ENCODE peak calls at places on chromosomes 11 and 22, in five cellular contexts. One of them, this sample, is unnamed.

GRCh38 chr22:22519591-22519990 is 479 bp downstream of the ZNF280A start:
- DNase-seq in pancreas: no peak
- DNase-seq in adipocyte: no peak
- DNase-seq in gastrocnemius medialis: no peak
- DNase-seq in tibial artery: no peak
- DNase-seq in this sample: peak; percentile 17

GRCh38 chr11:119720311-119720710 is 8.7 kb downstream of the NECTIN1 start:
- DNase-seq in pancreas: no peak
- DNase-seq in adipocyte: no peak
- DNase-seq in gastrocnemius medialis: no peak
- DNase-seq in tibial artery: no peak
- DNase-seq in this sample: no peak

GRCh38 chr11:65662247-65662801 is 392 bp downstream of the RELA start:
- DNase-seq in pancreas: no peak
- DNase-seq in adipocyte: peak; percentile 38
- DNase-seq in gastrocnemius medialis: no peak
- DNase-seq in tibial artery: peak; percentile 74
- DNase-seq in this sample: no peak

GRCh38 chr11:91819743-91820142 is 404.9 kb upstream of the FAT3 start:
- DNase-seq in pancreas: no peak
- DNase-seq in adipocyte: no peak
- DNase-seq in gastrocnemius medialis: no peak
- DNase-seq in tibial artery: no peak
- DNase-seq in this sample: no peak

GRCh38 chr11:15698855-15699254 is 584.1 kb downstream of the INSC start:
- DNase-seq in pancreas: no peak
- DNase-seq in adipocyte: no peak
- DNase-seq in gastrocnemius medialis: no peak
- DNase-seq in tibial artery: no peak
- DNase-seq in this sample: no peak

GRCh38 chr11:11587122-11587521 is 34.7 kb downstream of the GALNT18 start:
- DNase-seq in pancreas: no peak
- DNase-seq in adipocyte: no peak
- DNase-seq in gastrocnemius medialis: no peak
- DNase-seq in tibial artery: peak; percentile 65
- DNase-seq in this sample: no peak

GRCh38 chr11:133894956-133895549 is 49.7 kb upstream of the SPATA19 start:
- DNase-seq in pancreas: no peak
- DNase-seq in adipocyte: peak; percentile 12
- DNase-seq in gastrocnemius medialis: no peak
- DNase-seq in tibial artery: peak; percentile 31
- DNase-seq in this sample: no peak

GRCh38 chr11:125921042-125921441 is 16.7 kb downstream of the DDX25 start:
- DNase-seq in pancreas: no peak
- DNase-seq in adipocyte: no peak
- DNase-seq in gastrocnemius medialis: no peak
- DNase-seq in tibial artery: no peak
- DNase-seq in this sample: no peak

GRCh38 chr22:47209077-47209514 is 446.6 kb downstream of the TBC1D22A start:
- DNase-seq in pancreas: no peak
- DNase-seq in adipocyte: no peak
- DNase-seq in gastrocnemius medialis: no peak
- DNase-seq in tibial artery: peak; percentile 51
- DNase-seq in this sample: no peak

GRCh38 chr22:48576333-48577013 is 1251.2 kb downstream of the BRD1 start:
- DNase-seq in pancreas: no peak
- DNase-seq in adipocyte: no peak
- DNase-seq in gastrocnemius medialis: no peak
- DNase-seq in tibial artery: no peak
- DNase-seq in this sample: no peak
- H3K4me1 ChIP-seq in pancreas: no peaks in the 10 kb centered on the region
- H3K4me1 ChIP-seq in adipocyte: no peaks in the 10 kb centered on the region
- H3K4me1 ChIP-seq in gastrocnemius medialis: no peaks in the 10 kb centered on the region
- H3K4me1 ChIP-seq in tibial artery: peaks cover 15% of the 10 kb centered on the region
- H3K4me1 ChIP-seq in this sample: no peaks in the 10 kb centered on the region

GRCh38 chr11:42345933-42346332 is 886.5 kb upstream of the LRRC4C start:
- DNase-seq in pancreas: no peak
- DNase-seq in adipocyte: no peak
- DNase-seq in gastrocnemius medialis: no peak
- DNase-seq in tibial artery: no peak
- DNase-seq in this sample: no peak
- H3K9me3 ChIP-seq in pancreas: no peaks in the 10 kb centered on the region
- H3K9me3 ChIP-seq in adipocyte: no peaks in the 10 kb centered on the region
- H3K9me3 ChIP-seq in gastrocnemius medialis: no peaks in the 10 kb centered on the region
- H3K9me3 ChIP-seq in tibial artery: no peaks in the 10 kb centered on the region
- H3K9me3 ChIP-seq in this sample: no peaks in the 10 kb centered on the region

DNA sequence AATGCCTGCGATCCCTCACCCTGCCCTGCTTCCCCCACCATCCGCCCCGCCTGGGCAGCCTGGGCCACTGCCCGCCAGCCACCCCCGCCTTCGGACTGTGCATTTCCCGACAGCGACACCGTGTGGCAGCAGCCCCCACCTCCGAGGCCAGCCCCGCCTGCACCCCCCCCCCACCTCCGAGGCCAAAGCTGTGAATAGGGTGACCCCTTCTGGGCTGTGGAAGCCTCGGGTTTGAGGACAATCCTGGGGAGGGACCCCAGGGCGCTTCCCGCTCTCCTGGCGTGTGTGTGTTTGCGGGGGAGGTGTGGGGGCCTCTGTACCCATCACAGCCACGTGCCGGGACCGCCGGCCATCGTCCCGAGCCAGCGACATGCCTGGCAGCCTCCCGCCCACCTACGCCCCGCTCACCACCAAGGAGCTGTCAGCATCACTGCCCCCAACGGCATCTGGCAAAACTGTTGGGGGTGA is 33.8 kb upstream of the PPARA start:
- DNase-seq in pancreas: peak; percentile 96
- DNase-seq in adipocyte: peak; percentile 94
- DNase-seq in gastrocnemius medialis: peak; percentile 87
- DNase-seq in tibial artery: peak; percentile 97
- DNase-seq in this sample: peak; percentile 71
- H3K4me1 ChIP-seq in pancreas: peaks cover 7% of the 10 kb centered on the region
- H3K4me1 ChIP-seq in adipocyte: peaks cover 49% of the 10 kb centered on the region
- H3K4me1 ChIP-seq in gastrocnemius medialis: peaks cover 44% of the 10 kb centered on the region
- H3K4me1 ChIP-seq in tibial artery: peaks cover 55% of the 10 kb centered on the region
- H3K4me1 ChIP-seq in this sample: no peaks in the 10 kb centered on the region

DNA sequence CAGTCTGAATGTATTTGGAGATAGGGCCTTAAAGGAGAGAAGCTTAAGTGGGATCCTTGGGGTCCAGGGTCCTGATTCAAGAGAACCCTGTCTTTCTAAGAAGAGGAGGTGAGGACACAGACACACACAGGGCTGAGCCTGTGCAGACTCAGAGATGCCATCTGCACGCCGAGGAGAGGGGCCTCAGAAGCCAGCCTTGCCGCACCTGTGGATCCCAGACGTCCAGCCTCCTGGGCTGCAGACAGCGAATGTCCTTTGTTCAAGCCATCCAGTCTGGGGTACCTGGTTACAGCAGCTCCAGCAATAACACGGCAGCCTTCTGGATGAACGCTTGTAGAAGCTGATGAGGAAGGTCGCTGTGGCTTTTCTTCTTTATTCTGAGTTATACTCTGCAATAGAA is 1086.1 kb downstream of the BRD1 start:
- DNase-seq in pancreas: no peak
- DNase-seq in adipocyte: no peak
- DNase-seq in gastrocnemius medialis: no peak
- DNase-seq in tibial artery: no peak
- DNase-seq in this sample: no peak
- H3K9me3 ChIP-seq in pancreas: no peaks in the 10 kb centered on the region
- H3K9me3 ChIP-seq in adipocyte: no peaks in the 10 kb centered on the region
- H3K9me3 ChIP-seq in gastrocnemius medialis: no peaks in the 10 kb centered on the region
- H3K9me3 ChIP-seq in tibial artery: no peaks in the 10 kb centered on the region
- H3K9me3 ChIP-seq in this sample: no peaks in the 10 kb centered on the region

DNA sequence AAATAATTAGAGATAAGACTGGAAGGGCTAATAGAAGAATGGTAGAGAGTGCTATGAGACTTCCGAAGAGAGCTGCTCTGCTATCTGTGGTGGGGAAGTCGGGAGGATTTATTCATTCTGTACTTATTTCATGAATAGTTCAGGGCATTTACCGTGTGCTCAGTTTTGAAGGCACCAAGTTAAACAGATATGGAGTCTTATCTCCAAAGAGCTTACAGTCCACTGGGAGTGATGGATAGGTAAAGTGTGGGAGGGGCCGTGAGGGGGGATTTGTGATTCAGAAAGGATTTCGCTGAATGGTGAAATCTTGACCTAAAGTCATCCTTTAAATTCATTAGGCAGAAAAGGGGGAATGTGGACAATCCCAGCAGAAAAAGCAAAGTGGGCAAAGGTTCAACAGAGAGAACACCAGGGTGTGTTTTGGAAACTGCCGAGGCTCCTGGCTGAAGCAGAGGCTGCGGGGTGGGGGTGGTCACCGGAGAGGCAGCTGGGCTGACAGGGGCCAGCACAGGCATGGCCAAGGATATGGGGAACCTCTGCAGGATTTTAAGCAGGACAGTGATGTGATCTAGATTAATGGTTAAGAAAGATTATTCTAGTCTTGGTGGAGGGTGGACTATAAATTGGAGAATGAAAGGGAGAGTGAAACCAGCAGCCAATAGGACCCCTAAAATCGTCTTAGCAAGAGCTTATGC is 91.2 kb downstream of the UBASH3B start:
- DNase-seq in pancreas: no peak
- DNase-seq in adipocyte: no peak
- DNase-seq in gastrocnemius medialis: no peak
- DNase-seq in tibial artery: no peak
- DNase-seq in this sample: no peak
- H3K4me1 ChIP-seq in pancreas: no peaks in the 10 kb centered on the region
- H3K4me1 ChIP-seq in adipocyte: peaks cover 43% of the 10 kb centered on the region
- H3K4me1 ChIP-seq in gastrocnemius medialis: no peaks in the 10 kb centered on the region
- H3K4me1 ChIP-seq in tibial artery: no peaks in the 10 kb centered on the region
- H3K4me1 ChIP-seq in this sample: no peaks in the 10 kb centered on the region